ENCODE peak calls at places on chromosomes 4 and X, in nine cellular contexts. S, D, R, E, K, I, L, Q and G are unnamed samples.

GRCh38 chr4:175540151-175540550 is 271.9 kb downstream of the GPM6A start:
- DNase-seq in S (no peak), D (no peak), R (no peak), E (no peak), K (no peak), I (no peak), L (no peak), Q (no peak), G (no peak)

GRCh38 chr4:88765729-88766128 is 68.1 kb upstream of the NAP1L5 start:
- DNase-seq in S (peak; percentile 90), D (peak; percentile 61), R (no peak), E (peak; percentile 84), K (no peak), I (no peak), L (no peak), Q (peak; percentile 85), G (no peak)

GRCh38 chr4:101251261-101251660 is 96.1 kb downstream of the PPP3CA start:
- DNase-seq in S (no peak), D (no peak), R (no peak), E (no peak), K (no peak), I (no peak), L (no peak), Q (no peak), G (no peak)

GRCh38 chrX:135652602-135653001 is 60.8 kb upstream of the CT45A1 start:
- DNase-seq in S (no peak), D (no peak), R (no peak), E (no peak), K (no peak), I (no peak), L (no peak), Q (no peak), G (no peak)

GRCh38 chr4:186693159-186693815 is 30.4 kb downstream of the FAT1 start:
- DNase-seq in S (peak; percentile 66), D (peak; percentile 68), R (no peak), E (peak; percentile 87), K (peak; percentile 79), I (no peak), L (no peak), Q (peak; percentile 93), G (no peak)

GRCh38 chrX:131812847-131813825 is 210.0 kb upstream of the STK26 start:
- DNase-seq in S (peak; percentile 82), D (peak; percentile 70), R (peak; percentile 78), E (peak; percentile 79), K (no peak), I (peak; percentile 81), L (peak; percentile 75), Q (peak; percentile 85), G (peak; percentile 46)

GRCh38 chr4:76178296-76178695 is 30.1 kb upstream of the NUP54 start:
- DNase-seq in S (no peak), D (no peak), R (no peak), E (no peak), K (no peak), I (no peak), L (no peak), Q (no peak), G (no peak)

GRCh38 chrX:16882188-16882587 is 12.0 kb upstream of the RBBP7 start:
- DNase-seq in S (peak; percentile 68), D (no peak), R (no peak), E (peak; percentile 25), K (no peak), I (no peak), L (no peak), Q (peak; percentile 19), G (no peak)

GRCh38 chr4:23887989-23888388 is 1.9 kb downstream of the PPARGC1A start:
- DNase-seq in S (peak; percentile 53), D (no peak), R (no peak), E (no peak), K (no peak), I (no peak), L (no peak), Q (no peak), G (no peak)

GRCh38 chr4:153232768-153233167 is 28.5 kb downstream of the TRIM2 start:
- DNase-seq in S (no peak), D (no peak), R (no peak), E (no peak), K (no peak), I (no peak), L (no peak), Q (no peak), G (no peak)
- TF ChIP-seq CTCF in S (no peak), D (peak; percentile 17), R (no peak), E (peak; percentile 24), K (no peak), I (no peak), L (no peak), Q (no peak), G (no peak)

GRCh38 chrX:72365126-72365525 is 59.4 kb upstream of the CITED1 start:
- DNase-seq in S (no peak), D (no peak), R (no peak), E (no peak), K (no peak), I (no peak), L (no peak), Q (no peak), G (no peak)

GRCh38 chrX:72367524-72367923 is 61.8 kb upstream of the CITED1 start:
- DNase-seq in S (no peak), D (no peak), R (no peak), E (no peak), K (no peak), I (no peak), L (no peak), Q (no peak), G (no peak)

GRCh38 chrX:72366746-72367145 is 61.0 kb upstream of the CITED1 start:
- DNase-seq in S (no peak), D (no peak), R (no peak), E (no peak), K (no peak), I (no peak), L (no peak), Q (no peak), G (no peak)

GRCh38 chrX:72368796-72369195 is 63.1 kb upstream of the CITED1 start:
- DNase-seq in S (no peak), D (no peak), R (no peak), E (no peak), K (no peak), I (no peak), L (no peak), Q (no peak), G (no peak)

DNA sequence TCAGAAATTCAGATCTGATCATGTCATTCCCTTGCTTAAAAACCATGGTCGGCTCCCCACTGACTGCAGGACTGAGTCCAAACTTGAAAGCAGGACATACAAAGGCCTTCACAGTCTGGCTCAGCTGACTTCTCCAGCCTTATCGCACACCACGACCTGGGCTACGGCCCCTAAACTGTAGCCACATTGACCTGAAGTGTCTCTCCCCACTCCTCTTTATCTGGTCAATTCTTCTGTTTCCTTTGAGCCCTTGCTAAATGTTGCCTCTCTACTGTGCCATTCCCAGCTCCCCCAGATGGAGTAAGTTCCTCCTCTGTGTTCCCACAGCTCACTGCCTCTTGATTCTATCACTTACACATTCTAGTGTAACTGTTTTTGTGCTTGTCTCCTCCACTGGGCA is 60.5 kb upstream of the CITED1 start:
- DNase-seq in S (no peak), D (no peak), R (no peak), E (no peak), K (no peak), I (no peak), L (no peak), Q (no peak), G (no peak)
- TF ChIP-seq CTCF in S (no peak), D (no peak), R (no peak), E (no peak), K (no peak), I (no peak), L (no peak), Q (no peak), G (no peak)

DNA sequence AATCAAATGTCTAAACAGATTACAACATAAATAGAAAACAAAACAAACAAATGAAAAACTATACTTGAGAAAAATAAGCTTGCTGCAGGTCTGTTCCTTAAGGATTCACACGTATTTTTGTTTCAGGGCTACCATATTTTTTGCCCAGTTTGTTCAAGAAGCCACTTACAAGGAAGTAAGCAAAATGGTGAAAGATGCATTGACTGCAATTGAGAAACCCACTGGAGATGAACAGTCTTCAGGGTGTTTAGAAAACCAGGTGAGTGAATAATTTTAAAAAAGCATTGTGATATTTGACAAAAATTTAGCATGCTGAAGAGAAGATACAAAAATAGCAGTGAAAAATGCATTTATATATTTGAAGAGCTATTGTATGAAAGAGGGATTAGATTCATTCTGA is 2.0 kb downstream of the AFP start:
- DNase-seq in S (no peak), D (no peak), R (no peak), E (no peak), K (no peak), I (no peak), L (no peak), Q (no peak), G (no peak)
- TF ChIP-seq CTCF in S (no peak), D (no peak), R (no peak), E (no peak), K (no peak), I (no peak), L (no peak), Q (no peak), G (no peak)

GRCh38 chrX:129646721-129647587 is 7.8 kb downstream of the APLN start:
- DNase-seq in S (no peak), D (no peak), R (no peak), E (no peak), K (no peak), I (no peak), L (no peak), Q (no peak), G (no peak)
- TF ChIP-seq CTCF in S (no peak), D (no peak), R (no peak), E (no peak), K (no peak), I (no peak), L (no peak), Q (no peak), G (no peak)

GRCh38 chr4:82578935-82579334 is 17.1 kb upstream of the TMEM150C start:
- DNase-seq in S (no peak), D (no peak), R (no peak), E (no peak), K (no peak), I (no peak), L (no peak), Q (no peak), G (no peak)
- TF ChIP-seq CTCF in S (no peak), D (peak; percentile 24), R (no peak), E (no peak), K (no peak), I (peak; percentile 14), L (no peak), Q (peak; percentile 36), G (no peak)